ENCODE peak calls at places on chromosomes 5 and 9, in ten cellular contexts. G is GM23248; W is naive thymus-derived CD4-positive, alpha-beta T cell; Y is heart right ventricle; V is fibroblast of lung; C is effector memory CD4-positive, alpha-beta T cell; D is uterus; O is body of pancreas; L is ascending aorta; Z is NT2/D1. I is an unnamed sample. For H3K36me3 and H3K4me1, the result is how much of the 10 kb centered on the place peaks cover.

GRCh38 chr9:4289411-4290380 is 10.2 kb downstream of the GLIS3 start:
- DNase-seq in W (no peak), G (peak), O (no peak), L (no peak), V (peak), Y (no peak), C (no peak), D (no peak), Z (no peak), I (no peak)

GRCh38 chr9:72863456-72864094 is 89.3 kb downstream of the ALDH1A1 start:
- DNase-seq in O (no peak), L (no peak), W (no peak), C (no peak), Y (no peak), D (no peak), V (no peak), G (no peak), Z (no peak), I (no peak)

GRCh38 chr5:98170994-98171393 is 602.5 kb upstream of the RGMB start:
- DNase-seq in W (no peak), O (no peak), D (no peak), Y (no peak), V (no peak), Z (no peak), G (no peak), C (no peak), L (no peak), I (no peak)

GRCh38 chr5:30765227-30765626 is 428.3 kb upstream of the CDH6 start:
- DNase-seq in Z (no peak), L (no peak), W (no peak), O (no peak), D (no peak), V (no peak), C (no peak), G (peak), Y (no peak), I (no peak)

GRCh38 chr5:464446-464842 is 21.5 kb downstream of the EXOC3 start:
- DNase-seq in G (no peak), O (no peak), Y (no peak), V (no peak), W (no peak), L (no peak), C (no peak), Z (no peak), D (peak), I (peak)

GRCh38 chr9:69980041-69980440 is 63.6 kb upstream of the MAMDC2 start:
- DNase-seq in O (no peak), Y (no peak), G (peak), L (no peak), Z (no peak), W (no peak), C (no peak), V (no peak), D (no peak), I (no peak)

GRCh38 chr5:6377121-6377520 is 1.2 kb downstream of the MED10 start:
- DNase-seq in C (no peak), L (no peak), Y (peak), Z (no peak), O (no peak), W (no peak), G (peak), D (no peak), V (peak), I (no peak)

GRCh38 chr9:93599571-93600403 is 23.4 kb downstream of the PHF2 start:
- DNase-seq in D (no peak), O (no peak), G (no peak), L (no peak), W (no peak), Z (no peak), V (no peak), Y (no peak), C (no peak), I (no peak)

GRCh38 chr9:12849486-12850010 is 74.7 kb downstream of the LURAP1L start:
- DNase-seq in L (no peak), O (no peak), C (no peak), W (no peak), G (no peak), D (no peak), Y (no peak), V (peak), Z (no peak), I (no peak)

GRCh38 chr9:112860466-112860865 is 30.2 kb downstream of the SLC46A2 start:
- DNase-seq in L (no peak), D (no peak), O (no peak), C (no peak), Z (no peak), G (peak), W (no peak), V (no peak), Y (no peak), I (no peak)

GRCh38 chr5:59174248-59174844 is 591.5 kb downstream of the RAB3C start:
- DNase-seq in G (peak), W (peak), Z (peak), O (peak), V (peak), L (no peak), C (no peak), Y (peak), D (no peak), I (no peak)

GRCh38 chr5:110386782-110387181 is 339.7 kb downstream of the TMEM232 start:
- DNase-seq in G (peak), Y (no peak), L (no peak), C (no peak), V (peak), D (no peak), Z (no peak), O (peak), W (no peak), I (no peak)

GRCh38 chr9:77063645-77064285 is 44.3 kb downstream of the FOXB2 start:
- DNase-seq in L (no peak), D (no peak), V (no peak), Z (no peak), O (no peak), Y (no peak), C (no peak), G (peak), W (no peak), I (no peak)

GRCh38 chr5:111256128-111256527 is 31.9 kb downstream of the CAMK4 start:
- DNase-seq in G (no peak), O (no peak), W (no peak), C (no peak), L (no peak), V (no peak), Y (no peak), Z (no peak), D (no peak), I (no peak)

DNA sequence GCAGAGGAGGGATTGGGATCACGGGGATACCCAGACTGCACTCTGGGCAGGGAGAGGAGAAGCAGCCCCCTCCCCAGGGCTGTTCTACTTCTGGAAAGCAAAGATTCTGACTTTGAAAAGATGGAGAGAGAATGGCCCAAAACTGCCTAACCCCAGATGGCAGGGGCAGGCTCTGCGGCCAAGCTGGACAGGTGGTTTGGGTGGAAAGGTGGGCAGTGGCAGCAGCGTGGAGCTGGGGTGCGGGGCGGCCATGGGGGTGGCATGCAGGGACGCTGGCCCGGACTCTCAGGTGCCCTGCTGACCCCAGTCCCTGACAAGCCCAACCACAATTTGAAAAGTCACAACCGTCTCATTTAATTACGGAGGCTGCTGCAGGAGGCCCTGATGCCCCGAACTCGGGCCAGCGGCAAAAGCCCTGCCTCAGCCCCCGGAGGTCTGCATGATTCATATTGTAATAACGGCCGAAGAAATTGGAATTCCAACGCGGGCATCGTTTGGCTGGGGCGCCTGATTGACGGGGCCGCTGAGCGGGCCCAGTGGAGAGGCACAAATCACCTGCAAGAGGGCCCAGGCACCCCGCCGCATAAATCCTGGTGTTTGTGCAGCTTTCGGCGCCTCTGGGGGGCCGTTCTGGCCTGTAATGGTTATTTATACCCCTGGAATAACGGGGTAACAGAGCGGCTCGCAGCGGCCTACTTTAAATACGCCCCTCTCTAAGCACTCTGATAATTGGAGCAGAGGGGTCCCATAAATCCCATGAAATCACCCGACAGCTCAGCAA is 41.8 kb upstream of the FCN2 start:
- DNase-seq in C (no peak), O (no peak), G (no peak), V (no peak), Y (no peak), Z (no peak), L (no peak), D (no peak), W (no peak), I (peak)
- H3K36me3 ChIP-seq in C (under half), O (under half), G (under half), V (under half), Y (under half), Z (half or more), L (half or more), D (under half), W (under half), I (under half)

DNA sequence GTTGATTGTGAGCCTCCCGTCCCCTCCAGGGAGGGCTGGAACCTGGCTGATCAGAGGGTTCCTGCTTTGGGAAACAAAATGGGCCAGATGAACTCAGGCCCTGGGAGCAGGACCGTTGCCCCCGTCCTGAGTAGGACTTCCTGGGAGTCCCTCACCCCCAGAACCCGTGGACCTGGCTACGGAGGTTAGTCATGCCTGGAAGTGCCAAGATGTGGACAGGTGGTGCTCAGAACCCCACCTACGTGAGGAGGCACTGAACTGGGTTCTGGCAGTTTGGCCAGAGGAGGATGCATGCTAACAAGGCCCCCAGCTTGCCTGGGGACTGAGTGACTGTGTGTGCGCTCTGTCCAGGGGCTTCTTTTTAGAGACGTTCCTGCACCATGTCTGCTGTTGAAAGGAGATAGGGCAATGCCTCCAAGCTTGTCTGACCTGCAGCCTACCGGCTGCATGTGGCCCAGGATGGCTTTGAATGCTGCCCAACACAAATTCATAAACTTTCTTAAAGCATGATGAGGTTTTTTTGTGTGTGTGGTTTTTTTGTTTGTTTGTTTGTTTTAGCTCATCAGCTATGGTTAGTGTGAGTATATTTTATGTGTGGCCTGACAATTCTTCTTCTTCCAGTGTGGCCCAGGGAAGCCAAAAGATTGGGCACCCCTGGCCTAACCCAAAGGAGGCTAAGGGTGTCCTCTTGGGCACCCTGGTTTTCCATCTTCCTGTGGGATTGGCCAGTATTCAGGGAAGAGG is 1.8 kb upstream of the DAB2IP start:
- DNase-seq in L (no peak), D (no peak), O (no peak), G (no peak), Y (no peak), V (no peak), C (no peak), Z (no peak), W (no peak), I (no peak)
- H3K4me1 ChIP-seq in L (under half), D (under half), O (half or more), G (under half), Y (half or more), V (under half), C (under half), Z (under half), W (under half), I (under half)

DNA sequence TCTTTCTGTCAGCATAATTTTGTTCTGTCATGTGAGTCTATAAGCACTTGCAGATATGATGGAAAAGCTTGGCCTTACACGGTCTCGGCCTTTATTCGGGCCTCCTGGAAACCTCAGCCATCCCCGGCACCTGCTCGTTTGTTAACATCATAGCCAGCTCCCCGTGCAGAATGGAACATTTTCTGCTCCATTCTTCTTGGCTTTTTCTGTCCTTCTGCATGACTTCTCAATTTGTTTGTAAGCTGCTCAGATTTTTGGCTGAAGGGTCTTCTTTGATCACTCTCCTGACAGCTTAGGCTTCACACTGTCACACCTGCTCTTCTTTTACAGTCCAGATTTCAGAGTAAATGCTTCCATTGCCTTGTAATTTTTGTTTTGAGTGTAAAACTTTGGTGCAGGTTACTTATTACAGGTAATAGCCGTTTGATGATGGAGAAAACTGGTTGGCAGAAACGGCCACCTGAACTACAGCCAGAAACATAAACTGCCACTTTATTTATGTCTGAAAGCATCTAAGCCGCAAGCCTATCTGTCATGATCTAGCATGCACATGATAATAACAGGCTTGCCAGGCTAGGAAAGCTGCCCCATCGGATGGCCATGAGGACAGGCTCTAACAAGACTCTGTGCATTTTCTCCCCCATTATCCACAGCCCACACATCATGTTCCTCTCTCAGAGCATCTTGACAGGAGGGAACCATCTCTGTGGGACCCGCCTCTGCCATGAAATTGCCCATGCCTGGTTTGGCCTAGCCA is 197.0 kb downstream of the AOPEP start:
- DNase-seq in Z (no peak), V (no peak), C (no peak), G (no peak), L (no peak), Y (no peak), D (no peak), O (no peak), W (no peak), I (no peak)
- H3K36me3 ChIP-seq in Z (under half), V (under half), C (under half), G (under half), L (under half), Y (under half), D (under half), O (under half), W (under half), I (under half)

GRCh38 chr9:136604823-136605525 is 57.7 kb upstream of the EGFL7 start:
- DNase-seq in Y (no peak), O (no peak), L (no peak), D (no peak), V (no peak), Z (no peak), W (no peak), G (no peak), C (no peak), I (no peak)

GRCh38 chr9:136605966-136606365 is 56.8 kb upstream of the EGFL7 start:
- DNase-seq in W (no peak), V (no peak), O (no peak), Y (peak), L (no peak), Z (no peak), G (no peak), C (no peak), D (no peak), I (peak)

GRCh38 chr9:136603216-136603615 is 57.4 kb upstream of the NOTCH1 start:
- DNase-seq in Y (no peak), V (no peak), W (no peak), L (no peak), O (no peak), G (no peak), C (no peak), Z (no peak), D (no peak), I (no peak)

GRCh38 chr9:136602193-136602885 is 56.5 kb upstream of the NOTCH1 start:
- DNase-seq in G (no peak), L (no peak), C (no peak), Z (no peak), V (no peak), Y (no peak), W (no peak), O (no peak), D (no peak), I (peak)

GRCh38 chr9:136603901-136604816 is 58.3 kb upstream of the NOTCH1 start:
- DNase-seq in L (no peak), V (no peak), C (no peak), Z (no peak), G (no peak), D (no peak), O (no peak), W (no peak), Y (peak), I (peak)
- H3K4me1 ChIP-seq in L (under half), V (under half), C (under half), Z (half or more), G (under half), D (under half), O (under half), W (under half), Y (under half), I (under half)

GRCh38 chr9:130995399-130995941 is 13.5 kb upstream of the LAMC3 start:
- DNase-seq in V (peak), Y (peak), Z (no peak), C (no peak), O (peak), G (peak), L (no peak), W (no peak), D (no peak), I (peak)
- H3K36me3 ChIP-seq in V (under half), Y (under half), Z (under half), C (under half), O (under half), G (under half), L (under half), W (under half), D (under half), I (under half)

DNA sequence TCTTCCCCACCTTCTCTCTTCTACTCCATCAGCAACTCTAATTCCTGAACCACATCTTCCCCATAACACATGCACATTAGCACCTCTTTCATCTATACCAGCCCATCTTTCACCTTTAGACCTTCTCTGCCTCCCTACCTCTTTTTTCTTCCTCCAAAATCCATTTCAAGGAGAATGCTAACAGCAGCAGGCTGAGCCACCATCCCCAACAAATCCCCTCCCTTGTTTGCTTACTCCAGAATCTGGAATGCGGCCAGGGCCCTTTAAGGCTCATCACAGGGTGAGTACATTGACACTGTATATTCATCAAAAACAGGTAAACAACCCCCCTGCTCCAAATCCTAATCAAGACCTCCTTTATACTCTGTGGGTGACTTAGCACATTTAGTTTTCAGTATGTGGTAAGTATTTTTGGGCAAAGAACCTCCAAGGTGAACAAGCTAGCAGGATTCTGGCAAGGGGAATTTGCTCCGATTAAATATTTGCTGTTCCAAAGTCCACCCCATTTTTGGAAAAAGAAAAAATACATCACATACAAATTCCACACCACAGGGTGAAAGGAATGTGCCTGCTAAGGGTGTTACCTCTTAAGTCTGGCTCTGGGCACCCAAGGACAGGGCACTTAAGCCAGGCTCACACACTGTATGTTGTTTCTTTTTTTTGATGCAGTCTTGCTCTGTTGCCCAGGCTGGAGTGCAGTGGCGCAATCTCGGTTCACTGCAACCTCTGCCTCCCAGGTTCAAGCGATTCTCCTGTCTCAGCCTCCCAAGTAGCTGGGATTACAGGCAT is 71.4 kb downstream of the SERINC5 start:
- DNase-seq in V (no peak), Y (no peak), L (no peak), Z (peak), G (no peak), O (peak), C (no peak), W (no peak), D (no peak), I (no peak)
- H3K4me1 ChIP-seq in V (under half), Y (half or more), L (under half), Z (under half), G (under half), O (half or more), C (half or more), W (half or more), D (under half), I (under half)

GRCh38 chr5:95786821-95787408 is 35.6 kb downstream of the GLRX start:
- DNase-seq in W (no peak), Y (no peak), C (no peak), O (no peak), V (no peak), G (peak), Z (no peak), L (no peak), D (no peak), I (no peak)
- H3K36me3 ChIP-seq in W (under half), Y (under half), C (under half), O (under half), V (under half), G (under half), Z (under half), L (under half), D (under half), I (under half)

I was measured in upper lobe of left lung.